ENCODE peak calls at places on chromosomes 1 and 21, in nine cellular contexts. S, X, O, I, D, F, Q, W and M are unnamed samples.

GRCh38 chr1:17551755-17552234 is 12.3 kb downstream of the ARHGEF10L start:
- DNase-seq in S (peak; percentile 31), X (no peak), O (peak; percentile 65), I (no peak), D (no peak), F (no peak), Q (no peak), W (peak; percentile 57), M (no peak)

GRCh38 chr1:86018311-86018923 is 138.2 kb downstream of the COL24A1 start:
- DNase-seq in S (peak; percentile 59), X (no peak), O (peak; percentile 23), I (peak; percentile 6), D (no peak), F (no peak), Q (no peak), W (no peak), M (peak; percentile 25)

GRCh38 chr1:162847839-162848453 is 13.0 kb downstream of the CCDC190 start:
- DNase-seq in S (peak; percentile 78), X (peak; percentile 78), O (peak; percentile 78), I (peak; percentile 61), D (no peak), F (peak; percentile 87), Q (peak; percentile 58), W (peak; percentile 70), M (peak; percentile 90)

GRCh38 chr1:8902765-8903164 is 24.3 kb upstream of the ENO1 start:
- DNase-seq in S (no peak), X (no peak), O (peak; percentile 34), I (no peak), D (no peak), F (no peak), Q (no peak), W (no peak), M (no peak)

GRCh38 chr1:231806623-231807470 is 180.3 kb downstream of the DISC1 start:
- DNase-seq in S (peak; percentile 50), X (no peak), O (peak; percentile 8), I (no peak), D (no peak), F (no peak), Q (peak; percentile 28), W (peak; percentile 54), M (peak; percentile 16)

GRCh38 chr1:150111670-150112069 is 38.0 kb upstream of the PLEKHO1 start:
- DNase-seq in S (no peak), X (no peak), O (no peak), I (no peak), D (no peak), F (no peak), Q (no peak), W (no peak), M (no peak)

GRCh38 chr1:37795340-37796110 is 1.9 kb downstream of the MANEAL start:
- DNase-seq in S (peak; percentile 24), X (no peak), O (peak; percentile 32), I (peak; percentile 41), D (no peak), F (no peak), Q (no peak), W (peak; percentile 45), M (no peak)

GRCh38 chr1:59738152-59738551 is 76.6 kb upstream of the HOOK1 start:
- DNase-seq in S (no peak), X (no peak), O (peak; percentile 93), I (no peak), D (no peak), F (no peak), Q (no peak), W (no peak), M (no peak)

GRCh38 chr1:24704411-24705259 is 40.6 kb upstream of the CLIC4 start:
- DNase-seq in S (peak; percentile 58), X (peak; percentile 34), O (peak; percentile 93), I (no peak), D (no peak), F (no peak), Q (no peak), W (peak; percentile 62), M (no peak)

GRCh38 chr1:160030657-160031367 is 978 bp downstream of the PIGM start:
- DNase-seq in S (no peak), X (no peak), O (no peak), I (peak; percentile 21), D (no peak), F (no peak), Q (no peak), W (no peak), M (no peak)

GRCh38 chr1:158984386-158984785 is 25.3 kb upstream of the IFI16 start:
- DNase-seq in S (no peak), X (no peak), O (no peak), I (no peak), D (no peak), F (no peak), Q (no peak), W (no peak), M (no peak)

GRCh38 chr1:55040083-55040952 is 970 bp downstream of the PCSK9 start:
- DNase-seq in S (no peak), X (no peak), O (no peak), I (no peak), D (no peak), F (no peak), Q (no peak), W (no peak), M (no peak)

GRCh38 chr1:153245466-153245865 is 14.0 kb upstream of the LORICRIN start:
- DNase-seq in S (no peak), X (no peak), O (no peak), I (no peak), D (no peak), F (no peak), Q (no peak), W (no peak), M (no peak)

GRCh38 chr1:22179197-22179803 is 36.4 kb upstream of the WNT4 start:
- DNase-seq in S (no peak), X (no peak), O (no peak), I (no peak), D (no peak), F (no peak), Q (no peak), W (no peak), M (no peak)

GRCh38 chr1:233304489-233305102 is 9.1 kb upstream of the PCNX2 start:
- DNase-seq in S (peak; percentile 35), X (no peak), O (peak; percentile 30), I (no peak), D (no peak), F (no peak), Q (no peak), W (no peak), M (no peak)

GRCh38 chr1:179082308-179083030 is 599 bp downstream of the TOR3A start:
- DNase-seq in S (peak; percentile 44), X (no peak), O (no peak), I (no peak), D (no peak), F (peak; percentile 72), Q (no peak), W (peak; percentile 36), M (no peak)

GRCh38 chr1:112389689-112390088 is 6.3 kb upstream of the CTTNBP2NL start:
- DNase-seq in S (peak; percentile 85), X (no peak), O (no peak), I (no peak), D (no peak), F (peak; percentile 68), Q (no peak), W (no peak), M (no peak)

GRCh38 chr1:209150114-209150513 is 433.4 kb upstream of the CAMK1G start:
- DNase-seq in S (peak; percentile 43), X (no peak), O (peak; percentile 15), I (no peak), D (no peak), F (no peak), Q (no peak), W (no peak), M (no peak)

GRCh38 chr1:87208936-87209335 is 119.7 kb upstream of the LMO4 start:
- DNase-seq in S (no peak), X (no peak), O (no peak), I (no peak), D (no peak), F (no peak), Q (no peak), W (no peak), M (no peak)

GRCh38 chr1:1344672-1345361 is 4.4 kb downstream of the DVL1 start:
- DNase-seq in S (no peak), X (no peak), O (peak; percentile 69), I (no peak), D (no peak), F (no peak), Q (no peak), W (no peak), M (no peak)

GRCh38 chr1:244755673-244756072 is 79.8 kb upstream of the COX20 start:
- DNase-seq in S (no peak), X (no peak), O (no peak), I (no peak), D (no peak), F (no peak), Q (no peak), W (no peak), M (no peak)

GRCh38 chr1:207745285-207745684 is 6.6 kb upstream of the CD46 start:
- DNase-seq in S (no peak), X (no peak), O (peak; percentile 21), I (no peak), D (no peak), F (no peak), Q (no peak), W (no peak), M (no peak)

GRCh38 chr21:43321611-43322010 is 105.3 kb downstream of the SIK1 start:
- DNase-seq in S (no peak), X (no peak), O (no peak), I (no peak), D (no peak), F (no peak), Q (no peak), W (no peak), M (no peak)
- H3K27ac ChIP-seq in S (no peak overlapping the region), X (no peak overlapping the region), O (no peak overlapping the region), I (no peak overlapping the region), D (no peak overlapping the region), F (no peak overlapping the region), Q (no peak overlapping the region), W (no peak overlapping the region), M (no peak overlapping the region)

GRCh38 chr1:15362737-15363128 is 47.0 kb upstream of the EFHD2 start:
- DNase-seq in S (no peak), X (no peak), O (no peak), I (no peak), D (no peak), F (no peak), Q (no peak), W (no peak), M (no peak)
- H3K36me3 ChIP-seq in S (no peaks in the 10 kb centered on the region), X (no peaks in the 10 kb centered on the region), O (no peaks in the 10 kb centered on the region), I (no peaks in the 10 kb centered on the region), D (no peaks in the 10 kb centered on the region), F (no peaks in the 10 kb centered on the region), Q (no peaks in the 10 kb centered on the region), W (no peaks in the 10 kb centered on the region), M (no peaks in the 10 kb centered on the region)

GRCh38 chr1:30756545-30757195 is 904 bp downstream of the LAPTM5 start:
- DNase-seq in S (peak; percentile 49), X (no peak), O (peak; percentile 82), I (no peak), D (no peak), F (peak; percentile 83), Q (peak; percentile 37), W (peak; percentile 78), M (peak; percentile 62)
- TF ChIP-seq POLR2A in S (no peak), X (no peak), O (no peak), I (no peak), D (no peak), F (no peak), Q (no peak), W (no peak), M (no peak)

DNA sequence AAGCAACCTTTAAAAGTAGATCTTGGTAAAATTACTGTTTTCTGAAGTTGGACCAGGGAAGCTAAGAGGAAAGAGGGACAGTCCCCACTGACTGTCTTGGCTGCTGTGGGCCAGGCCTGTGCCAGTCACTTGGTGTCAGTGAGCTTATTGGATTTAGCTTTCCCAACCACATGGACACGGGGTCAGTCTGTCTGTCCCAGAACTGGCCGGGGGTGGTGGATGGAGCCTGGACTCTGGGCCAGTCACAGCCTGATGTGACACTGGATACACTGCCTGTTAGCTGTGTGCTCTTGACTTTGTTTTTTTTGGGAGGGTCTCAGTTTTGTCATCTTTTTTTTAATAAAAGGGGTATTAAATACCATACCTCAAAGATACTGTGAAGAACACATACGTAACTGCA is 96.7 kb downstream of the GALNT2 start:
- DNase-seq in S (no peak), X (no peak), O (no peak), I (no peak), D (no peak), F (no peak), Q (no peak), W (no peak), M (no peak)
- H3K27ac ChIP-seq in S (no peak overlapping the region), X (no peak overlapping the region), O (no peak overlapping the region), I (no peak overlapping the region), D (no peak overlapping the region), F (peak overlapping the region; percentile 11), Q (peak overlapping the region; percentile 45), W (no peak overlapping the region), M (peak overlapping the region; percentile 74)